ENCODE peak calls at places on chromosomes 3 and 15, in ten cellular contexts. V, N, G, J, M, H, A, B, K and T are unnamed samples.

GRCh38 chr15:44794072-44794471 is 57.7 kb downstream of the TRIM69 start:
- DNase-seq in V (no peak), N (no peak), G (no peak), J (no peak), M (no peak), H (no peak), A (no peak), B (no peak), K (no peak), T (no peak)

GRCh38 chr3:64033033-64033432 is 9.7 kb upstream of the PSMD6 start:
- DNase-seq in V (no peak), N (no peak), G (no peak), J (no peak), M (no peak), H (no peak), A (no peak), B (no peak), K (no peak), T (no peak)

GRCh38 chr3:373193-373784 is 176.7 kb downstream of the CHL1 start:
- DNase-seq in V (no peak), N (no peak), G (no peak), J (no peak), M (no peak), H (no peak), A (no peak), B (no peak), K (no peak), T (no peak)

GRCh38 chr15:22873204-22873701 is 34.8 kb downstream of the NIPA2 start:
- DNase-seq in V (no peak), N (peak; percentile 28), G (no peak), J (no peak), M (no peak), H (no peak), A (no peak), B (no peak), K (no peak), T (no peak)

GRCh38 chr3:52649461-52650210 is 36.1 kb downstream of the PBRM1 start:
- DNase-seq in V (no peak), N (no peak), G (no peak), J (no peak), M (no peak), H (no peak), A (no peak), B (no peak), K (no peak), T (no peak)

GRCh38 chr15:51751687-51752683 is 588 bp downstream of the TMOD2 start:
- DNase-seq in V (no peak), N (peak; percentile 65), G (peak; percentile 57), J (peak; percentile 71), M (peak; percentile 33), H (peak; percentile 71), A (no peak), B (no peak), K (no peak), T (no peak)

GRCh38 chr3:112302881-112303761 is 9.1 kb upstream of the SLC9C1 start:
- DNase-seq in V (no peak), N (peak; percentile 68), G (no peak), J (no peak), M (no peak), H (no peak), A (no peak), B (peak; percentile 33), K (no peak), T (peak; percentile 3)

GRCh38 chr3:87076951-87077350 is 86.0 kb upstream of the VGLL3 start:
- DNase-seq in V (no peak), N (no peak), G (no peak), J (no peak), M (no peak), H (no peak), A (no peak), B (no peak), K (no peak), T (no peak)

GRCh38 chr3:37072892-37073291 is 79.6 kb downstream of the MLH1 start:
- DNase-seq in V (no peak), N (peak; percentile 60), G (no peak), J (no peak), M (no peak), H (no peak), A (no peak), B (no peak), K (no peak), T (no peak)

GRCh38 chr3:178392553-178392952 is 143.7 kb upstream of the KCNMB2 start:
- DNase-seq in V (no peak), N (no peak), G (no peak), J (no peak), M (no peak), H (no peak), A (no peak), B (no peak), K (no peak), T (no peak)

GRCh38 chr3:3799173-3800075 is at the start of gene LRRN1:
- DNase-seq in V (peak; percentile 41), N (peak; percentile 90), G (peak; percentile 72), J (peak; percentile 83), M (peak; percentile 77), H (peak; percentile 61), A (no peak), B (no peak), K (peak; percentile 62), T (peak; percentile 66)

GRCh38 chr15:94858449-94858848 is 627.1 kb downstream of the MCTP2 start:
- DNase-seq in V (no peak), N (no peak), G (no peak), J (no peak), M (no peak), H (no peak), A (no peak), B (no peak), K (no peak), T (no peak)

GRCh38 chr3:103992469-103992868 is 1374.2 kb upstream of the ALCAM start:
- DNase-seq in V (no peak), N (no peak), G (no peak), J (no peak), M (no peak), H (no peak), A (no peak), B (no peak), K (no peak), T (no peak)

GRCh38 chr15:49495993-49496747 is 73.1 kb downstream of the FGF7 start:
- DNase-seq in V (no peak), N (no peak), G (no peak), J (no peak), M (no peak), H (no peak), A (no peak), B (no peak), K (no peak), T (no peak)

GRCh38 chr15:89217686-89218376 is 3.5 kb downstream of the RLBP1 start:
- DNase-seq in V (no peak), N (no peak), G (no peak), J (no peak), M (no peak), H (no peak), A (no peak), B (no peak), K (peak; percentile 10), T (no peak)

GRCh38 chr15:39270976-39271375 is 309.9 kb upstream of the THBS1 start:
- DNase-seq in V (no peak), N (no peak), G (no peak), J (no peak), M (no peak), H (no peak), A (no peak), B (no peak), K (no peak), T (no peak)

GRCh38 chr3:128068156-128068620 is 16.0 kb downstream of the SEC61A1 start:
- DNase-seq in V (peak; percentile 33), N (peak; percentile 66), G (no peak), J (no peak), M (no peak), H (no peak), A (no peak), B (peak; percentile 63), K (no peak), T (peak; percentile 51)